ENCODE peak calls at places on chromosomes 12 and 14, in seven cellular contexts. W is choroid plexus epithelial cell, B is AG09309, L is fibroblast of lung, R is astrocyte of the spinal cord, X is AG04449, E is lower lobe of right lung. I is an unnamed sample.
A peak's percentile ranks its signal among the peaks of the same experiment; 100 is the strongest.

GRCh38 chr14:95225251-95225887 is 68.0 kb upstream of the DICER1 start:
- DNase-seq in W (no peak), B (no peak), L (no peak), R (no peak), X (no peak), E (no peak), I (no peak)

GRCh38 chr12:66453111-66453510 is 150.8 kb downstream of the HELB start:
- DNase-seq in W (no peak), B (no peak), L (no peak), R (no peak), X (no peak), E (no peak), I (no peak)

GRCh38 chr12:54412786-54413185 is 6.3 kb downstream of the ITGA5 start:
- DNase-seq in W (no peak), B (no peak), L (no peak), R (no peak), X (no peak), E (no peak), I (no peak)

GRCh38 chr12:21334100-21334499 is 617 bp downstream of the SLCO1A2 start:
- DNase-seq in W (no peak), B (no peak), L (no peak), R (no peak), X (no peak), E (no peak), I (no peak)

GRCh38 chr14:20454359-20454644 is 310 bp downstream of the OSGEP start:
- DNase-seq in W (no peak), B (no peak), L (no peak), R (no peak), X (no peak), E (no peak), I (peak; percentile 93)

GRCh38 chr14:75636100-75636692 is 24.5 kb downstream of the ERG28 start:
- DNase-seq in W (peak; percentile 60), B (no peak), L (peak; percentile 61), R (peak; percentile 54), X (no peak), E (no peak), I (no peak)

GRCh38 chr14:104751539-104752337 is 1.2 kb upstream of the SIVA1 start:
- DNase-seq in W (no peak), B (no peak), L (no peak), R (no peak), X (no peak), E (no peak), I (no peak)

GRCh38 chr12:7609480-7609879 is 56.2 kb downstream of the APOBEC1 start:
- DNase-seq in W (peak; percentile 33), B (no peak), L (peak; percentile 11), R (peak; percentile 19), X (no peak), E (no peak), I (peak; percentile 21)

GRCh38 chr12:90801776-90802175 is 153.2 kb downstream of the CCER1 start:
- DNase-seq in W (no peak), B (peak; percentile 11), L (peak; percentile 5), R (peak; percentile 53), X (peak; percentile 21), E (no peak), I (peak; percentile 74)

GRCh38 chr12:121513464-121514183 is 67.2 kb downstream of the KDM2B start:
- DNase-seq in W (no peak), B (no peak), L (no peak), R (no peak), X (no peak), E (peak; percentile 60), I (peak; percentile 36)

GRCh38 chr12:98696036-98696646 is 51.1 kb downstream of the APAF1 start:
- DNase-seq in W (peak; percentile 48), B (no peak), L (no peak), R (no peak), X (no peak), E (no peak), I (no peak)

GRCh38 chr12:77932216-77932615 is 101.5 kb downstream of the NAV3 start:
- DNase-seq in W (no peak), B (no peak), L (no peak), R (no peak), X (no peak), E (no peak), I (no peak)

GRCh38 chr14:96364911-96365310 is 1.6 kb downstream of the GSKIP start:
- DNase-seq in W (no peak), B (no peak), L (no peak), R (no peak), X (no peak), E (no peak), I (no peak)
- H3K4me3 ChIP-seq in W (no peak overlapping the region), B (no peak overlapping the region), L (peak overlapping the region; percentile 88), R (no peak overlapping the region), X (peak overlapping the region; percentile 84), E (no peak overlapping the region), I (no peak overlapping the region)

GRCh38 chr14:25411933-25412757 is 362.2 kb upstream of the STXBP6 start:
- DNase-seq in W (peak; percentile 22), B (no peak), L (peak; percentile 11), R (peak; percentile 1), X (no peak), E (no peak), I (peak; percentile 6)
- TF ChIP-seq CTCF in W (peak; percentile 7), B (peak; percentile 18), L (no peak), R (no peak), X (no peak), E (no peak), I (no peak)

GRCh38 chr12:53208877-53209463 is 1.9 kb upstream of the ITGB7 start:
- DNase-seq in W (no peak), B (no peak), L (no peak), R (no peak), X (no peak), E (no peak), I (no peak)
- H3K4me3 ChIP-seq in W (no peak overlapping the region), B (no peak overlapping the region), L (no peak overlapping the region), R (no peak overlapping the region), X (no peak overlapping the region), E (peak overlapping the region; percentile 30), I (no peak overlapping the region)

GRCh38 chr14:73751157-73751691 is 37.0 kb upstream of the PNMA1 start:
- DNase-seq in W (no peak), B (no peak), L (no peak), R (no peak), X (no peak), E (no peak), I (no peak)

GRCh38 chr14:73753043-73753886 is 39.1 kb upstream of the PNMA1 start:
- DNase-seq in W (no peak), B (no peak), L (no peak), R (peak; percentile 22), X (no peak), E (no peak), I (no peak)

GRCh38 chr14:73753887-73754880 is 40.0 kb upstream of the PNMA1 start:
- DNase-seq in W (no peak), B (no peak), L (no peak), R (peak; percentile 35), X (no peak), E (no peak), I (peak; percentile 48)

GRCh38 chr14:73750161-73750901 is 36.1 kb upstream of the PNMA1 start:
- DNase-seq in W (no peak), B (no peak), L (no peak), R (no peak), X (no peak), E (no peak), I (no peak)

DNA sequence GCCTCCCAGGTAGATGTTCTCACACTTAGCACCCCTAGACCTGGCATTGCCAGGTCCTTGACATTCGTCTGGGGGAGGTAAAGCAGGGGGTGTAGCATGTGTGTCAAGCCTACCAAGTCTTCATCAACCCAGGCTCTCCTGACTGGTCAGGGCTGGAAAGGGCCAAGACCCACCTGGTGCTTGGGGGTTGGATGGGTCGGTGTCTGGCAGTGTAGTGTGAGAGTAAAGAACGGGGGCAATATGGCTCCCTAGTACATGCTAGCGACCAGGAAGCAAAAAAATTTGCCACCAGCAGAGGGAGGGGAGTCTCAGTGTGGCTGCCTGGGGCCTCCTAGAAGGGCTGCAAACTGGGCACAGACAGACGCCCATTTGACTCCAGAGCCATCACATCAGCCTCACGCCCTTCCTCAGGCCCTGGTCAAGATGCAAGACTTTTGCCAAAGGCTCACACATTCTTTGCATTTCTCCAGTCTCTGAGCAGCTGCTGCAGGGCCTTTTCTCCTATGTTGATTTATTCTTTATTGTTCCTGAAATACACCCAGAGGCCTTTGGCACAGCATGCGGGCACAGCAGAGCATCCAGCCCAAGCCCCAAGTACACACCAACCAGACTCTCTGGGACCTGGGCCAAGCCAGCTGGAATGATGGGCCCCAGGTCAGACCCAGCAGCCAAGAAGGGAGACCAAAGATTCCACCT is 38.3 kb upstream of the PNMA1 start:
- DNase-seq in W (peak; percentile 67), B (peak; percentile 63), L (peak; percentile 82), R (peak; percentile 92), X (peak; percentile 38), E (no peak), I (no peak)
- TF ChIP-seq CTCF in W (peak; percentile 60), B (peak; percentile 38), L (peak; percentile 34), R (peak; percentile 51), X (peak; percentile 43), E (no peak), I (peak; percentile 28)

GRCh38 chr14:70315942-70316341 is 43.5 kb downstream of the COX16 start:
- DNase-seq in W (no peak), B (no peak), L (no peak), R (no peak), X (no peak), E (no peak), I (peak; percentile 87)

GRCh38 chr14:70317091-70317968 is 42.2 kb downstream of the COX16 start:
- DNase-seq in W (no peak), B (no peak), L (no peak), R (no peak), X (no peak), E (no peak), I (no peak)

GRCh38 chr14:70320294-70320693 is 39.2 kb downstream of the COX16 start:
- DNase-seq in W (no peak), B (no peak), L (no peak), R (no peak), X (no peak), E (no peak), I (no peak)

GRCh38 chr14:70317969-70318634 is 41.4 kb downstream of the COX16 start:
- DNase-seq in W (peak; percentile 88), B (peak; percentile 27), L (peak; percentile 67), R (peak; percentile 54), X (peak; percentile 17), E (no peak), I (peak; percentile 74)

DNA sequence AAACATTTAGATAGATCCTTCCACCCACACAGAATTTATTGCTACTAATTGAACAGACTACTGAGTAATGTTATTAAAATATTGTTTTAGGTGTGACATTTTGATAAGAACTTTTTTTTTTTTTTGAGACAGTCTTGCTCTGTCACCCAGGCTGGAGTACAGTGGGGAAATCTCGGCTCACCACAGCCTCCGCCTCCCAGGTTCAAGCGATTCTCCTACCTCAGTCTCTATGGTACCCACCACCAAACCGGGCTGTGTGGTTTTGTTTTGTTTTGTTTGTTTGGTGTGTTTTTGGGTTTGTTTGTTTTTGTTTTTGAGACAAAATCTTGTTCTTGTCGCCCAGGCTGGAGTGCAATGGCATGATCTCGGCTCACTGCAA is 40.9 kb downstream of the COX16 start:
- DNase-seq in W (no peak), B (no peak), L (no peak), R (no peak), X (no peak), E (no peak), I (no peak)
- H3K4me3 ChIP-seq in W (no peak overlapping the region), B (no peak overlapping the region), L (no peak overlapping the region), R (no peak overlapping the region), X (no peak overlapping the region), E (no peak overlapping the region), I (no peak overlapping the region)